ENCODE peak calls at places on chromosomes 13 and 19, in six cellular contexts. L, Y, E, M, O and T are unnamed samples. For H3K9me3, the result is how much of the 10 kb centered on the place peaks cover.

GRCh38 chr19:36097036-36097435 is 13.9 kb upstream of the OVOL3 start:
- DNase-seq in E (no peak), Y (no peak), L (no peak), O (no peak), M (no peak), T (no peak)

GRCh38 chr13:20547479-20547908 is 19.5 kb upstream of the IFT88 start:
- DNase-seq in O (no peak), Y (no peak), M (peak), E (no peak), L (no peak), T (no peak)

GRCh38 chr13:40813662-40814454 is 24.4 kb downstream of the SLC25A15 start:
- DNase-seq in L (no peak), M (no peak), O (peak), Y (no peak), E (no peak), T (no peak)

GRCh38 chr19:10662384-10663251 is 8.5 kb downstream of the ILF3 start:
- DNase-seq in O (no peak), E (no peak), Y (no peak), L (no peak), M (no peak), T (no peak)

GRCh38 chr13:30158774-30159445 is 148.4 kb downstream of the KATNAL1 start:
- DNase-seq in E (no peak), Y (no peak), M (no peak), O (no peak), L (no peak), T (no peak)

GRCh38 chr19:2962018-2962670 is 15.2 kb upstream of the TLE6 start:
- DNase-seq in M (no peak), Y (no peak), O (peak), E (no peak), L (peak), T (no peak)

GRCh38 chr13:43159007-43159406 is 135.6 kb downstream of the DNAJC15 start:
- DNase-seq in L (no peak), E (no peak), O (no peak), Y (no peak), M (no peak), T (no peak)

GRCh38 chr13:109336730-109337129 is 449.7 kb downstream of the IRS2 start:
- DNase-seq in Y (no peak), E (no peak), O (no peak), L (no peak), M (no peak), T (no peak)

GRCh38 chr13:73076013-73076412 is 17.2 kb downstream of the KLF5 start:
- DNase-seq in M (no peak), E (no peak), O (no peak), Y (no peak), L (no peak), T (no peak)

GRCh38 chr13:74219571-74219970 is 85.4 kb upstream of the KLF12 start:
- DNase-seq in O (no peak), L (no peak), E (no peak), M (no peak), Y (no peak), T (no peak)

GRCh38 chr19:1950640-1951039 is 9.7 kb downstream of the CSNK1G2 start:
- DNase-seq in L (no peak), E (no peak), Y (no peak), O (no peak), M (no peak), T (no peak)

GRCh38 chr13:50125556-50126377 is 110.5 kb downstream of the KCNRG start:
- DNase-seq in O (peak), E (peak), L (peak), Y (peak), M (peak), T (no peak)

GRCh38 chr19:19240476-19240875 is 28.7 kb downstream of the NCAN start:
- DNase-seq in O (no peak), E (no peak), L (no peak), Y (no peak), M (no peak), T (no peak)

GRCh38 chr13:20462533-20462915 is 63.1 kb downstream of the CRYL1 start:
- DNase-seq in M (no peak), L (no peak), Y (no peak), O (no peak), E (no peak), T (no peak)

GRCh38 chr13:24097064-24097463 is 63.5 kb upstream of the SPATA13 start:
- DNase-seq in O (no peak), E (no peak), M (no peak), L (no peak), Y (no peak), T (no peak)

DNA sequence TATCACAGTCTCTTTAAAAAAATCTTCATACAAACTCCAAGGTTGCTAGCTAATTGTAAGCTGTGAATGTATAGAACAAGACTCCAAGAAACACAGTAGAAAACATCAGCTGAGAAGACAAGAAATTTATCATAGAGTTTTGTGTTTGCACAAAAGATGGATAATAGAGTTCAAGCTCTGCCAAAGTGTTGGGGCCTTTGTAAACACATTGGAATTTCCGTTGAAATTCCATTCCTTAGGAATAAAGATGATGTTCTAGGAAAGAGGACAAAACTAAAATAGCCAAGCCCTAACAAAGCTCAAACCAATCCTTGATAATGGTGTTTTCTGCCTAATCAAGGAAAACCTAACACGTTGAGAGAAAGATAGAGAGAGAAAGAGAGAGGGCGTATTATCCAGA is 20.6 kb downstream of the LRRC63 start:
- DNase-seq in E (no peak), O (no peak), L (no peak), M (no peak), Y (no peak), T (no peak)
- H3K9me3 ChIP-seq in E (under half), O (under half), L (under half), M (under half), Y (under half), T (under half)

GRCh38 chr13:48602296-48603040 is 51.3 kb upstream of the CYSLTR2 start:
- DNase-seq in E (no peak), L (no peak), Y (no peak), O (no peak), M (no peak), T (no peak)
- H3K9me3 ChIP-seq in E (under half), L (under half), Y (under half), O (under half), M (under half), T (under half)

GRCh38 chr19:28500319-28500718 is 712.6 kb downstream of the UQCRFS1 start:
- DNase-seq in L (no peak), O (no peak), E (no peak), Y (no peak), M (no peak), T (no peak)
- H3K9me3 ChIP-seq in L (under half), O (under half), E (under half), Y (under half), M (under half), T (under half)

DNA sequence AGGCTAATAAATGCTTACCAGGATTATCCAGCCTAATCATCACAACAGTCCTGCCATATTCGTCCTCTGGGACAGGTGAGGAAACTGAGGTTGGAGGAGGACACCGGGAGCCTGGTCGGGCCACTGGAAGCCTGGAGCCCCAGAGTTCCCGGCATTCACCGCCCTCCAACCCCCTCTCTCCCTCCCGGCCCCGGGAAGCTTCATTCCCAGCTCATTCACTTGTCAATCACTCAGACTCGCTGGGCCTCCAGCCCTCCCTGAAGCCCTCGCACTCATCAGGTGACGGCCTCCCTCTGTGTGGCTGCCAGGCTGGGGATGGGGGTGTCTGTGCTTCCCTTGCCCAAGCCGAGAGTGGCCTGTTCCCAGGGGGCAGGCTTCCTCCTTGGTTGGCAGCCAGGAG is 22.5 kb upstream of the ZNF99 start:
- DNase-seq in E (no peak), M (peak), L (no peak), O (no peak), Y (no peak), T (no peak)
- H3K9me3 ChIP-seq in E (half or more), M (under half), L (under half), O (half or more), Y (under half), T (under half)

GRCh38 chr19:15897026-15897737 is 692 bp downstream of the CYP4F2 start:
- DNase-seq in O (no peak), M (peak), Y (no peak), E (no peak), L (no peak), T (no peak)

GRCh38 chr19:15893498-15893897 is 4.4 kb downstream of the CYP4F2 start:
- DNase-seq in L (no peak), Y (no peak), E (no peak), M (peak), O (no peak), T (no peak)

GRCh38 chr19:15894359-15894758 is 3.5 kb downstream of the CYP4F2 start:
- DNase-seq in L (no peak), E (no peak), O (no peak), M (no peak), Y (no peak), T (no peak)

GRCh38 chr19:15897738-15898276 is at the start of gene CYP4F2:
- DNase-seq in M (peak), L (no peak), Y (no peak), E (no peak), O (no peak), T (no peak)

GRCh38 chr19:15895876-15896430 is 1.9 kb downstream of the CYP4F2 start:
- DNase-seq in M (no peak), L (no peak), E (no peak), O (no peak), Y (no peak), T (no peak)
- H3K9me3 ChIP-seq in M (under half), L (under half), E (under half), O (half or more), Y (under half), T (under half)